ENCODE peak calls at places on chromosomes 1 and 21, in five cellular contexts. One of them, this sample, is unnamed.
A peak's percentile ranks its signal among the peaks of the same experiment; 100 is the strongest.

GRCh38 chr21:35138665-35139381 is 89.7 kb upstream of the RUNX1 start:
- DNase-seq in CD8-positive, alpha-beta T cell: peak; percentile 63
- DNase-seq in body of pancreas: no peak
- DNase-seq in dorsolateral prefrontal cortex: no peak
- DNase-seq in thoracic aorta: no peak
- DNase-seq in this sample: no peak

GRCh38 chr1:68379085-68379478 is 70.7 kb downstream of the RPE65 start:
- DNase-seq in CD8-positive, alpha-beta T cell: no peak
- DNase-seq in dorsolateral prefrontal cortex: no peak
- DNase-seq in thoracic aorta: no peak
- DNase-seq in body of pancreas: no peak
- DNase-seq in this sample: no peak

GRCh38 chr1:206933333-206933945 is 11.7 kb upstream of the FCMR start:
- DNase-seq in body of pancreas: peak; percentile 44
- DNase-seq in dorsolateral prefrontal cortex: no peak
- DNase-seq in CD8-positive, alpha-beta T cell: peak; percentile 88
- DNase-seq in thoracic aorta: no peak
- DNase-seq in this sample: no peak

GRCh38 chr1:109786107-109786470 is 22.4 kb upstream of the EPS8L3 start:
- DNase-seq in body of pancreas: no peak
- DNase-seq in dorsolateral prefrontal cortex: peak; percentile 16
- DNase-seq in thoracic aorta: no peak
- DNase-seq in CD8-positive, alpha-beta T cell: no peak
- DNase-seq in this sample: no peak

GRCh38 chr1:11550664-11551283 is 71.8 kb downstream of the DISP3 start:
- DNase-seq in CD8-positive, alpha-beta T cell: no peak
- DNase-seq in dorsolateral prefrontal cortex: no peak
- DNase-seq in body of pancreas: peak; percentile 65
- DNase-seq in thoracic aorta: no peak
- DNase-seq in this sample: peak; percentile 75

GRCh38 chr1:10724052-10724494 is 72.4 kb downstream of the CASZ1 start:
- DNase-seq in thoracic aorta: no peak
- DNase-seq in CD8-positive, alpha-beta T cell: no peak
- DNase-seq in body of pancreas: peak; percentile 95
- DNase-seq in dorsolateral prefrontal cortex: no peak
- DNase-seq in this sample: no peak

GRCh38 chr1:21292991-21293536 is 2.8 kb upstream of the ECE1 start:
- DNase-seq in CD8-positive, alpha-beta T cell: no peak
- DNase-seq in body of pancreas: no peak
- DNase-seq in thoracic aorta: no peak
- DNase-seq in dorsolateral prefrontal cortex: no peak
- DNase-seq in this sample: no peak

GRCh38 chr1:115337633-115338456 is at the start of gene NGF:
- DNase-seq in CD8-positive, alpha-beta T cell: no peak
- DNase-seq in dorsolateral prefrontal cortex: no peak
- DNase-seq in body of pancreas: peak; percentile 27
- DNase-seq in thoracic aorta: no peak
- DNase-seq in this sample: no peak

GRCh38 chr1:39788758-39789570 is at the start of gene BMP8B:
- DNase-seq in CD8-positive, alpha-beta T cell: peak; percentile 64
- DNase-seq in thoracic aorta: no peak
- DNase-seq in body of pancreas: peak; percentile 77
- DNase-seq in dorsolateral prefrontal cortex: peak; percentile 66
- DNase-seq in this sample: no peak

GRCh38 chr1:40564506-40564905 is 33.1 kb downstream of the ZNF684 start:
- DNase-seq in dorsolateral prefrontal cortex: no peak
- DNase-seq in CD8-positive, alpha-beta T cell: no peak
- DNase-seq in body of pancreas: no peak
- DNase-seq in thoracic aorta: no peak
- DNase-seq in this sample: no peak

GRCh38 chr1:110060034-110060661 is 10.3 kb downstream of the ALX3 start:
- DNase-seq in CD8-positive, alpha-beta T cell: peak; percentile 78
- DNase-seq in thoracic aorta: no peak
- DNase-seq in dorsolateral prefrontal cortex: no peak
- DNase-seq in body of pancreas: no peak
- DNase-seq in this sample: no peak

GRCh38 chr1:151476083-151476482 is 16.8 kb upstream of the POGZ start:
- DNase-seq in body of pancreas: no peak
- DNase-seq in CD8-positive, alpha-beta T cell: no peak
- DNase-seq in thoracic aorta: no peak
- DNase-seq in dorsolateral prefrontal cortex: no peak
- DNase-seq in this sample: no peak

GRCh38 chr1:179820216-179820970 is 57.2 kb downstream of the TOR1AIP2 start:
- DNase-seq in thoracic aorta: no peak
- DNase-seq in body of pancreas: no peak
- DNase-seq in CD8-positive, alpha-beta T cell: no peak
- DNase-seq in dorsolateral prefrontal cortex: no peak
- DNase-seq in this sample: no peak
- TF ChIP-seq CTCF in thoracic aorta: no peak
- TF ChIP-seq CTCF in body of pancreas: no peak
- TF ChIP-seq CTCF in CD8-positive, alpha-beta T cell: no peak
- TF ChIP-seq CTCF in dorsolateral prefrontal cortex: no peak
- TF ChIP-seq CTCF in this sample: no peak

GRCh38 chr1:154773551-154773950 is 96.5 kb downstream of the KCNN3 start:
- DNase-seq in body of pancreas: peak; percentile 36
- DNase-seq in dorsolateral prefrontal cortex: no peak
- DNase-seq in thoracic aorta: no peak
- DNase-seq in CD8-positive, alpha-beta T cell: no peak
- DNase-seq in this sample: no peak

GRCh38 chr1:154774175-154774855 is 95.8 kb downstream of the KCNN3 start:
- DNase-seq in thoracic aorta: no peak
- DNase-seq in CD8-positive, alpha-beta T cell: no peak
- DNase-seq in body of pancreas: no peak
- DNase-seq in dorsolateral prefrontal cortex: no peak
- DNase-seq in this sample: no peak

GRCh38 chr1:154772056-154772455 is 98.0 kb downstream of the KCNN3 start:
- DNase-seq in thoracic aorta: no peak
- DNase-seq in body of pancreas: no peak
- DNase-seq in CD8-positive, alpha-beta T cell: no peak
- DNase-seq in dorsolateral prefrontal cortex: no peak
- DNase-seq in this sample: no peak

GRCh38 chr1:154770897-154771594 is 99.0 kb downstream of the KCNN3 start:
- DNase-seq in body of pancreas: no peak
- DNase-seq in dorsolateral prefrontal cortex: no peak
- DNase-seq in CD8-positive, alpha-beta T cell: no peak
- DNase-seq in thoracic aorta: no peak
- DNase-seq in this sample: no peak

GRCh38 chr1:154772611-154773515 is 97.2 kb downstream of the KCNN3 start:
- DNase-seq in body of pancreas: no peak
- DNase-seq in dorsolateral prefrontal cortex: no peak
- DNase-seq in thoracic aorta: no peak
- DNase-seq in CD8-positive, alpha-beta T cell: peak; percentile 64
- DNase-seq in this sample: no peak
- TF ChIP-seq CTCF in body of pancreas: no peak
- TF ChIP-seq CTCF in dorsolateral prefrontal cortex: no peak
- TF ChIP-seq CTCF in thoracic aorta: no peak
- TF ChIP-seq CTCF in CD8-positive, alpha-beta T cell: peak; percentile 28
- TF ChIP-seq CTCF in this sample: no peak

GRCh38 chr1:59266927-59267293 is 30.0 kb upstream of the FGGY start:
- DNase-seq in dorsolateral prefrontal cortex: no peak
- DNase-seq in CD8-positive, alpha-beta T cell: no peak
- DNase-seq in body of pancreas: no peak
- DNase-seq in thoracic aorta: no peak
- DNase-seq in this sample: no peak
- TF ChIP-seq CTCF in dorsolateral prefrontal cortex: no peak
- TF ChIP-seq CTCF in CD8-positive, alpha-beta T cell: no peak
- TF ChIP-seq CTCF in body of pancreas: no peak
- TF ChIP-seq CTCF in thoracic aorta: no peak
- TF ChIP-seq CTCF in this sample: no peak

DNA sequence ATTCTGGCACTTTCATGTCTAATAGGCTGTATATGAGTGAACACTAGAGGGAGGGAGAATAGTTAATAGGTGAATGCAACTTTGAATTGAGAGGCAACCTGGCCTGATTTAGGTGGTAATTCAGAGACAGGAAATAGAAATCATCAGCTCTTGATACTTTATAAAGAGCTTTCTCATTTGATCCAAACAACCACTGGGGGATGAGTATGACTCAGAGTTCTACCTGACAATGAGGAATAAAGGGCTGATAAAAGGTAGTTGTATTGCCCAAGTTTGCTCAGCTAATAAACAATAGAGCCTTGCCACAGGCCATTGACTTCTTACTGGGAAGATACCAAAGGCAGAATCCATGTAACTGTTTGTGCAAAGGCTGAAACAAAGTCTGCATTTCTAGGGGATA is 5.3 kb upstream of the FAM89A start:
- DNase-seq in thoracic aorta: no peak
- DNase-seq in dorsolateral prefrontal cortex: no peak
- DNase-seq in body of pancreas: no peak
- DNase-seq in CD8-positive, alpha-beta T cell: no peak
- DNase-seq in this sample: no peak
- TF ChIP-seq CTCF in thoracic aorta: no peak
- TF ChIP-seq CTCF in dorsolateral prefrontal cortex: no peak
- TF ChIP-seq CTCF in body of pancreas: no peak
- TF ChIP-seq CTCF in CD8-positive, alpha-beta T cell: no peak
- TF ChIP-seq CTCF in this sample: no peak

This sample was measured in mesothelial cell of epicardium.